ENCODE peak calls at places on chromosome 9, in four cellular contexts. O is MM.1S, P is stomach, X is heart right ventricle. T is an unnamed sample.

GRCh38 chr9:37806271-37806670 is 5.7 kb downstream of the DCAF10 start:
- DNase-seq in O (no peak), P (no peak), X (no peak), T (no peak)

GRCh38 chr9:962023-962422 is 14.4 kb upstream of the DMRT3 start:
- DNase-seq in O (no peak), P (no peak), X (no peak), T (no peak)

GRCh38 chr9:74496819-74497749 is at the start of gene RORB:
- DNase-seq in O (peak), P (peak), X (peak), T (no peak)

GRCh38 chr9:138013836-138014569 is 136.4 kb downstream of the CACNA1B start:
- DNase-seq in O (no peak), P (no peak), X (no peak), T (no peak)

GRCh38 chr9:136122425-136123383 is 4.0 kb upstream of the TMEM250 start:
- DNase-seq in O (peak), P (peak), X (peak), T (no peak)

GRCh38 chr9:134413890-134414731 is 87.9 kb downstream of the RXRA start:
- DNase-seq in O (no peak), P (peak), X (peak), T (no peak)

GRCh38 chr9:136994885-136995224 is 1.5 kb downstream of the CLIC3 start:
- DNase-seq in O (no peak), P (no peak), X (no peak), T (no peak)

GRCh38 chr9:126927419-126927818 is 12.8 kb downstream of the RALGPS1 start:
- DNase-seq in O (no peak), P (no peak), X (no peak), T (no peak)

GRCh38 chr9:89223398-89223977 is 44.9 kb upstream of the SHC3 start:
- DNase-seq in O (no peak), P (no peak), X (no peak), T (no peak)

GRCh38 chr9:68852941-68853340 is 147.9 kb downstream of the PIP5K1B start:
- DNase-seq in O (no peak), P (no peak), X (no peak), T (no peak)

GRCh38 chr9:30065888-30066287 is 2318.6 kb upstream of the ACO1 start:
- DNase-seq in O (no peak), P (no peak), X (no peak), T (no peak)

GRCh38 chr9:13001989-13002580 is 227.3 kb downstream of the LURAP1L start:
- DNase-seq in O (no peak), P (no peak), X (no peak), T (no peak)

GRCh38 chr9:116060631-116061030 is 93.0 kb upstream of the PAPPA start:
- DNase-seq in O (no peak), P (no peak), X (no peak), T (no peak)

GRCh38 chr9:112337547-112337946 is 4.1 kb upstream of the PTBP3 start:
- DNase-seq in O (no peak), P (no peak), X (no peak), T (no peak)

GRCh38 chr9:90868555-90868954 is 66.9 kb downstream of the SYK start:
- DNase-seq in O (no peak), P (no peak), X (no peak), T (no peak)

GRCh38 chr9:125659954-125660353 is 47.1 kb downstream of the MAPKAP1 start:
- DNase-seq in O (no peak), P (no peak), X (no peak), T (no peak)

GRCh38 chr9:77707696-77708095 is 59.6 kb upstream of the GNA14 start:
- DNase-seq in O (no peak), P (peak), X (peak), T (no peak)

GRCh38 chr9:99288830-99289229 is 66.7 kb downstream of the SEC61B start:
- DNase-seq in O (no peak), P (no peak), X (no peak), T (no peak)

GRCh38 chr9:109493648-109494047 is 4.5 kb downstream of the PTPN3 start:
- DNase-seq in O (no peak), P (no peak), X (no peak), T (no peak)

GRCh38 chr9:126700903-126701819 is 87.4 kb downstream of the LMX1B start:
- DNase-seq in O (no peak), P (no peak), X (no peak), T (no peak)

GRCh38 chr9:90803860-90804593 is 2.4 kb downstream of the SYK start:
- DNase-seq in O (peak), P (no peak), X (no peak), T (no peak)

GRCh38 chr9:133485531-133486260 is 6.8 kb upstream of the SLC2A6 start:
- DNase-seq in O (peak), P (no peak), X (no peak), T (no peak)

GRCh38 chr9:128684325-128685021 is 4.5 kb upstream of the SET start:
- DNase-seq in O (peak), P (peak), X (peak), T (peak)

GRCh38 chr9:38023661-38024035 is 45.4 kb downstream of the SHB start:
- DNase-seq in O (no peak), P (no peak), X (no peak), T (no peak)

GRCh38 chr9:33227741-33228140 is 12.2 kb upstream of the SPINK4 start:
- DNase-seq in O (no peak), P (no peak), X (no peak), T (no peak)

GRCh38 chr9:99465231-99465891 is 243.3 kb downstream of the SEC61B start:
- DNase-seq in O (no peak), P (no peak), X (no peak), T (no peak)

GRCh38 chr9:124320062-124320973 is 62.6 kb downstream of the NEK6 start:
- DNase-seq in O (peak), P (peak), X (peak), T (no peak)

DNA sequence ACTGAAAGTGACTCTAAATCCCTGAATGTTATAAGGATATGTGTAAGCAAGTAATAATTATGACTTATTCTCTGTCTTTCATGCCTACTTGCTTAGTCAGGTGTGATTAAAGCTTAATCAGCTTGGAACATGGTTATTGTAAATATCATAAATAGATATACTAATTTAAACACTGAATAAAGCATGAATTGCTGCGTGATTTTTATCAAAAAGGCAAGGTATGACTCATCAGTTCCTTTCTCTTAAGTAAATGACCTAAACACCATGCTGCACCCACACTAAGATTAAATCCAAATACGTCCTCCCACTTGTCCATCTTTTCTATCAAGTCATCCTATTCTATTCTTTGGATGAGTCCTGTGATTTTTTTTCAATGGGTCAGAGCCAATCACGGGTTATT is 124.6 kb upstream of the MTAP start:
- DNase-seq in O (no peak), P (no peak), X (no peak), T (no peak)
- H3K4me3 ChIP-seq in O (no peak), P (no peak), X (no peak), T (no peak)

GRCh38 chr9:93536874-93537273 is 39.5 kb upstream of the PHF2 start:
- DNase-seq in O (no peak), P (no peak), X (no peak), T (no peak)
- TF ChIP-seq CTCF in O (no peak), P (no peak), X (peak), T (no peak)

GRCh38 chr9:95008151-95008771 is 281.8 kb downstream of the AOPEP start:
- DNase-seq in O (no peak), P (no peak), X (no peak), T (no peak)

GRCh38 chr9:95004452-95005275 is 278.2 kb downstream of the AOPEP start:
- DNase-seq in O (peak), P (peak), X (peak), T (no peak)

GRCh38 chr9:95005276-95006141 is 279.0 kb downstream of the AOPEP start:
- DNase-seq in O (no peak), P (no peak), X (no peak), T (no peak)

GRCh38 chr9:95009459-95009858 is 283.0 kb downstream of the AOPEP start:
- DNase-seq in O (no peak), P (no peak), X (no peak), T (no peak)

DNA sequence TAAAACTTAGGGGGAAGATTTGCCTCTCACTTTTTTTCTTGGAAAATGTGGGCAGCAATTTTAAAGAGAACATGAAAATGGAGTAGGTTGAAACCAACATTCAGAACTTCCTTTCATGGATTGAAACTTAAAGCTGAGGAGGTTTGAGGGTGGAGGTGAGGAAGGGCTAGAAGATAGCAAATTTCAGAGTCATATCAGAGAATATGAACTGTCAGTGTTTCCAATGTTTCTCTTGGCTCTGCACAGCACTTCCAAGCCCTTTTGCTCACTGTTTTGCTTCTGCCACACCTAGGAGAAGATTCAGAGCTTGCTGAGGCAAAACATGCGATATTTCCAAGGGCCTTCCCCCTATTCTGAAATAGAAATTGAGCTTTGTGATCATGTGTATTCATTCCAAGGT is 281.0 kb downstream of the AOPEP start:
- DNase-seq in O (no peak), P (no peak), X (peak), T (no peak)
- H3K4me3 ChIP-seq in O (no peak), P (peak), X (peak), T (no peak)

DNA sequence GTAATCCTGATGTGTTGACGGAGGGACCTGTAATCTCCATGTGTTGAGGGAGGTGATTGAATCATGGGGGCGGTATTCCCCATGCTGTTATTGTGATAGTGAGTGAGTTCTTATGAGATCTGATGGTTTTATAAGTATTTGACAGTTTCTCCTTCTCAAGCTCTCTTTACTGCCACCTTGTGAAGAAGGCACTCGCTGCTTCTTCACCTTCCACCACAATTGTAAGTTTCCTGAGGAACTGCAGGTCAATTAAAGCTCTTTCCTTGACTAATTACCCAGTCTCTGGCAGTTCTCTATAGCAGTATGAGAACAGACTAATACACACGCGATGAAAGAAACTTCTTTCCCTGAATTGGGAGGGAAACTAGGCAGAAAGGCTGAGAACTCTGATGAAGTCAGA is 141.1 kb upstream of the RAD23B start:
- DNase-seq in O (peak), P (no peak), X (no peak), T (no peak)
- TF ChIP-seq CTCF in O (peak), P (no peak), X (peak), T (peak)

GRCh38 chr9:92538541-92538940 is 2.8 kb upstream of the ECM2 start:
- DNase-seq in O (no peak), P (no peak), X (no peak), T (no peak)

GRCh38 chr9:92534199-92535159 is 1.3 kb downstream of the ECM2 start:
- DNase-seq in O (peak), P (no peak), X (no peak), T (peak)

GRCh38 chr9:92530893-92531292 is 4.9 kb downstream of the ECM2 start:
- DNase-seq in O (no peak), P (no peak), X (no peak), T (no peak)

GRCh38 chr9:92535940-92536850 is at the start of gene ECM2:
- DNase-seq in O (no peak), P (no peak), X (peak), T (no peak)
- H3K4me3 ChIP-seq in O (peak), P (no peak), X (peak), T (peak)